ENCODE peak calls at places on chromosomes 4 and X, in seven cellular contexts. T is astrocyte of the hippocampus, F is Daoy, B is T follicular helper cell, C is KG1, P is fibroblast of pulmonary artery, M is HT1080. H is an unnamed sample.

GRCh38 chrX:130171446-130172126 is at the start of gene RAB33A:
- DNase-seq in T (peak), B (peak), C (no peak), P (peak), M (no peak), F (peak), H (peak)

GRCh38 chrX:155148724-155149537 is 67.3 kb upstream of the VBP1 start:
- DNase-seq in F (no peak), P (peak), C (no peak), M (no peak), B (peak), T (peak), H (no peak)

GRCh38 chr4:82402196-82402775 is 28.0 kb downstream of the HNRNPDL start:
- DNase-seq in T (no peak), P (no peak), C (no peak), M (no peak), F (no peak), B (no peak), H (no peak)

GRCh38 chr4:128159967-128160366 is 98.9 kb downstream of the LARP1B start:
- DNase-seq in B (no peak), F (no peak), M (no peak), T (peak), P (peak), C (no peak), H (no peak)

GRCh38 chr4:20418865-20419451 is 167.3 kb downstream of the SLIT2 start:
- DNase-seq in B (no peak), T (peak), M (peak), C (peak), P (peak), F (peak), H (no peak)

GRCh38 chrX:56947695-56948094 is 47.6 kb downstream of the SPIN3 start:
- DNase-seq in F (no peak), T (peak), B (no peak), C (no peak), P (peak), M (no peak), H (no peak)

GRCh38 chr4:55612341-55612740 is 20.3 kb upstream of the PDCL2 start:
- DNase-seq in T (peak), B (no peak), F (no peak), P (peak), C (no peak), M (no peak), H (no peak)

GRCh38 chrX:102651242-102651967 is at the start of gene GPRASP1:
- DNase-seq in F (peak), T (peak), B (peak), M (no peak), C (no peak), P (peak), H (peak)

GRCh38 chr4:30938956-30939528 is 218.9 kb downstream of the PCDH7 start:
- DNase-seq in P (no peak), T (peak), M (no peak), B (no peak), C (no peak), F (no peak), H (no peak)

GRCh38 chr4:88054909-88055308 is 47.5 kb downstream of the PKD2 start:
- DNase-seq in B (no peak), T (peak), P (peak), F (peak), M (peak), C (no peak), H (no peak)

GRCh38 chr4:153683763-153684181 is 308 bp upstream of the TLR2 start:
- DNase-seq in M (no peak), F (no peak), P (no peak), T (no peak), B (no peak), C (no peak), H (no peak)

GRCh38 chr4:128721896-128722295 is 87.6 kb upstream of the JADE1 start:
- DNase-seq in C (no peak), T (no peak), F (no peak), B (no peak), P (no peak), M (no peak), H (no peak)

GRCh38 chrX:103360092-103360491 is 3.8 kb downstream of the TCEAL9 start:
- DNase-seq in T (no peak), F (no peak), B (no peak), M (peak), C (no peak), P (peak), H (no peak)

GRCh38 chrX:108323751-108324150 is 114.5 kb downstream of the COL4A6 start:
- DNase-seq in M (no peak), F (no peak), T (no peak), C (no peak), B (no peak), P (no peak), H (no peak)

GRCh38 chr4:86934772-86935498 is at the start of gene AFF1:
- DNase-seq in B (peak), T (peak), F (peak), M (peak), P (peak), C (peak), H (peak)

GRCh38 chrX:54043696-54044125 is 562 bp downstream of the PHF8 start:
- DNase-seq in B (peak), C (peak), T (no peak), P (peak), M (no peak), F (peak), H (peak)

GRCh38 chr4:121875663-121876062 is 5.4 kb upstream of the BBS7 start:
- DNase-seq in C (no peak), B (no peak), P (no peak), F (no peak), T (no peak), M (no peak), H (no peak)

GRCh38 chr4:2793920-2794706 is 1.2 kb downstream of the SH3BP2 start:
- DNase-seq in P (peak), B (no peak), M (no peak), T (peak), F (peak), C (no peak), H (no peak)